ENCODE peak calls at places on chromosomes 1 and 21, in four cellular contexts. P is ovary, G is lung, F is psoas muscle. N is an unnamed sample. For H3K36me3, the result is how much of the 10 kb centered on the place peaks cover.

GRCh38 chr21:19197950-19198349 is 794.4 kb upstream of the TMPRSS15 start:
- DNase-seq in F (no peak), P (no peak), G (no peak), N (no peak)

GRCh38 chr21:38857152-38857825 is 51.6 kb downstream of the ETS2 start:
- DNase-seq in F (peak), G (no peak), P (no peak), N (no peak)

GRCh38 chr1:197065549-197065948 is 1.5 kb downstream of the F13B start:
- DNase-seq in G (no peak), P (no peak), F (no peak), N (no peak)

GRCh38 chr1:43197343-43198127 is 25.4 kb downstream of the CFAP57 start:
- DNase-seq in P (no peak), F (no peak), G (no peak), N (no peak)

GRCh38 chr21:38333290-38334272 is 76.8 kb downstream of the KCNJ15 start:
- DNase-seq in F (no peak), P (no peak), G (no peak), N (no peak)

GRCh38 chr1:221337106-221337505 is 404.8 kb downstream of the DUSP10 start:
- DNase-seq in G (no peak), P (no peak), F (no peak), N (no peak)

GRCh38 chr1:186220101-186220500 is 155.0 kb downstream of the TPR start:
- DNase-seq in F (no peak), G (no peak), P (no peak), N (no peak)

GRCh38 chr1:241837901-241838300 is 10.1 kb upstream of the EXO1 start:
- DNase-seq in F (no peak), G (no peak), P (no peak), N (no peak)

GRCh38 chr1:227886503-227886961 is 61.2 kb downstream of the WNT9A start:
- DNase-seq in P (peak), F (peak), G (peak), N (peak)

GRCh38 chr1:192763756-192764155 is 45.1 kb upstream of the RGS2 start:
- DNase-seq in G (no peak), P (no peak), F (no peak), N (no peak)

GRCh38 chr1:36400825-36401601 is 3.3 kb upstream of the LSM10 start:
- DNase-seq in G (peak), P (peak), F (peak), N (peak)

GRCh38 chr1:5751171-5751556 is 241.1 kb downstream of the NPHP4 start:
- DNase-seq in F (no peak), P (no peak), G (no peak), N (no peak)

GRCh38 chr1:200739499-200740290 is 1.0 kb downstream of the CAMSAP2 start:
- DNase-seq in P (peak), G (peak), F (peak), N (peak)

GRCh38 chr1:156310962-156311361 is 11.9 kb upstream of the VHLL start:
- DNase-seq in G (no peak), P (no peak), F (peak), N (no peak)

GRCh38 chr1:21299007-21299406 is 8.7 kb upstream of the ECE1 start:
- DNase-seq in F (no peak), G (no peak), P (no peak), N (no peak)

GRCh38 chr21:33974513-33975468 is 59.2 kb upstream of the ATP5PO start:
- DNase-seq in F (no peak), G (no peak), P (no peak), N (no peak)

GRCh38 chr21:31284797-31285397 is 59.2 kb downstream of the TIAM1 start:
- DNase-seq in F (no peak), P (no peak), G (no peak), N (no peak)

GRCh38 chr1:66394603-66395002 is 139.3 kb upstream of the SGIP1 start:
- DNase-seq in P (no peak), F (peak), G (no peak), N (no peak)

GRCh38 chr1:233364695-233365539 is 37.4 kb downstream of the MAP3K21 start:
- DNase-seq in F (no peak), G (no peak), P (no peak), N (no peak)

GRCh38 chr1:44677201-44677520 is 2.6 kb downstream of the ARMH1 start:
- DNase-seq in G (no peak), P (no peak), F (no peak), N (no peak)

GRCh38 chr1:83546863-83547262 is 452.1 kb downstream of the TTLL7 start:
- DNase-seq in F (no peak), P (no peak), G (no peak), N (no peak)

DNA sequence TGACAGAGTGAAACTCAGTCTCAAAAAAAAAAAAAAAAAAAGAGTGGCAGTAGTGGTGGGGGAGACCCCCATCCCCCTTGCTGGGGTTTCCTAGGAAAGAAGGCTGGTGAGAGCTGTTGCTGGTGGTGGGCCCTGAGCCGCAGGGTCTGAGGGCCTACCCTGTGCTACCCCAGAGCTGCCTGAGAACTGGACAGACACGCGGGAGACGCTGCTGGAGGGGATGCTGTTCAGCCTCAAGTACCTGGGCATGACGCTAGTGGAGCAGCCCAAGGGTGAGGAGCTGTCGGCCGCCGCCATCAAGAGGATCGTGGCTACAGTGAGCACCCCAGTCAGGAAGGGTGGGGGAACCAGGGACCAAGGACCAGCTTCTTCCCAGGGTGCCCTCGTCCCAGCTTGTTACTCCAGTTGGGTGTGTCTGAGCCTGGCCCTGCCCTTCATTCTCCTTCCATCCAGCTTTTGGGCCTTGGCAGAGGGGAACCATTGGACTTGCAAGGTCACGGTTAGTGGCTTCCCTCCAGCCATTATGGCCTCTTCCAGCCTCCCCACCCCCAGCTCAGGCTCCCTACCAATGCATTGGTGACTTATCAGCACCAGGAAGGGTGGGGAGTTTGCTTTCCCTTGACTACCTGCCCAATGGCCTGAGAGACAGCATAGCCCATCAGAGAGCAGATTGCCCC is 10.5 kb downstream of the LDLRAP1 start:
- DNase-seq in F (peak), G (no peak), P (no peak), N (no peak)
- H3K27ac ChIP-seq in F (peak), G (peak), P (no peak), N (no peak)

DNA sequence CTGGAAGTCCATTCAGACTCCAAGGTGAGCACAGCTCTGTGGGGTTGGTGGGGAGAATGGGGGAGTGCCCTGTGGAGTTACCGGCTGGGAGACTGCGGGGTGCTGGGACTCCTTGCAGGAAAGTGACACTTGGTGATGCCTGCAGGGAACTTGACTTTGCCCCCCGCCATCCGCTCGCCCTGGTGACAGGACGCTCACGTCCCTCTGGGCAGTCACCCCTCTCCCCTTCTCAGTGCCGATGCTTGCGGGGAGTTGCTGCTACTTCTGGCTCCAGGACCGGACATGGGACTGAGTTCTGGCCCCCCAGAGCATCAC is 209.5 kb upstream of the C1orf174 start:
- DNase-seq in F (no peak), P (no peak), G (no peak), N (no peak)
- H3K36me3 ChIP-seq in F (under half), P (under half), G (under half), N (under half)

GRCh38 chr1:154329152-154329521 is 3.8 kb downstream of the ATP8B2 start:
- DNase-seq in G (no peak), P (no peak), F (no peak), N (no peak)
- H3K27ac ChIP-seq in G (peak), P (peak), F (no peak), N (peak)

GRCh38 chr1:114749835-114750234 is 7.9 kb downstream of the CSDE1 start:
- DNase-seq in F (no peak), G (no peak), P (no peak), N (no peak)
- H3K36me3 ChIP-seq in F (under half), G (under half), P (under half), N (under half)

GRCh38 chr1:172145656-172146055 is 274.8 kb upstream of the C1orf105 start:
- DNase-seq in P (no peak), G (no peak), F (no peak), N (no peak)
- H3K27ac ChIP-seq in P (peak), G (peak), F (peak), N (peak)

DNA sequence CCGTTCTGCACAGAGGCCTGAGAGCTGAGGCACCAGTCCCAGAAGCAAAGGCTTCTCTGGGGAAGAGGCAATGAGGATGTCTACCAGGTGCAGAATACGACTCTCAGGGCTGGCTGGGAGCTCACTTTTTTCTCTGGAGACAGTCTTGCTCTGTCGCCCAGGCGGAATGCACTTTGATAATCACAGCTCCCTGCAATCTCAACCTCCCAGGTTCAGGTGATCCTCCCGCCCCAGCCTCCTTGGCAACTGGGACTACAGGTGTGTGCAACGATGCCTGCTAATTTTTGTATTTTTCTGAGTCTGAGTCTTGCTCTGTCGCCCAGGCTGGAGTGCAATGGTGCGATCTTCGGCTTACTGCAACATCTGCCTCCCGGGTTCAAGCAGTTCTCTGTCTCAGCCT is 17.6 kb downstream of the NADK start:
- DNase-seq in F (peak), G (no peak), P (no peak), N (no peak)
- H3K36me3 ChIP-seq in F (under half), G (half or more), P (under half), N (half or more)

GRCh38 chr1:31215083-31215570 is 24.6 kb downstream of the NKAIN1 start:
- DNase-seq in P (no peak), G (no peak), F (no peak), N (no peak)
- H3K27ac ChIP-seq in P (no peak), G (no peak), F (no peak), N (no peak)

GRCh38 chr1:169383449-169383848 is 15.5 kb downstream of the BLZF1 start:
- DNase-seq in G (no peak), P (no peak), F (no peak), N (no peak)
- H3K36me3 ChIP-seq in G (under half), P (under half), F (under half), N (half or more)